ENCODE peak calls at places on chromosomes 7 and 10, in eight cellular contexts. A is T1000, Q is tibial artery, O is PC-9, I is astrocyte of the spinal cord, T is M059J, Z is stromal cell of bone marrow, X is NCI-H69. G is an unnamed sample.
A peak's percentile ranks its signal among the peaks of the same experiment; 100 is the strongest.

GRCh38 chr7:6284055-6284400 is 11.6 kb upstream of the CYTH3 start:
- DNase-seq in A (no peak), Q (no peak), O (peak; percentile 85), I (no peak), T (peak; percentile 92), Z (no peak), X (no peak), G (no peak)

GRCh38 chr10:60809157-60809556 is 30.9 kb downstream of the CDK1 start:
- DNase-seq in A (no peak), Q (no peak), O (peak; percentile 69), I (no peak), T (peak; percentile 36), Z (peak; percentile 65), X (no peak), G (no peak)

GRCh38 chr7:4168556-4168955 is 513.5 kb upstream of the FOXK1 start:
- DNase-seq in A (no peak), Q (no peak), O (no peak), I (no peak), T (no peak), Z (no peak), X (no peak), G (no peak)

GRCh38 chr10:78764846-78765430 is 303.8 kb upstream of the ZMIZ1 start:
- DNase-seq in A (no peak), Q (no peak), O (no peak), I (no peak), T (no peak), Z (no peak), X (no peak), G (no peak)

GRCh38 chr7:726084-726853 is at the start of gene DNAAF5:
- DNase-seq in A (peak; percentile 64), Q (peak; percentile 74), O (peak; percentile 76), I (peak; percentile 82), T (peak; percentile 82), Z (peak; percentile 70), X (peak; percentile 95), G (peak; percentile 30)

GRCh38 chr7:70632400-70632799 is 499.5 kb upstream of the GALNT17 start:
- DNase-seq in A (no peak), Q (no peak), O (no peak), I (no peak), T (no peak), Z (no peak), X (no peak), G (no peak)

GRCh38 chr10:10869592-10869991 is 148.1 kb upstream of the CELF2 start:
- DNase-seq in A (no peak), Q (no peak), O (peak; percentile 37), I (peak; percentile 44), T (peak; percentile 40), Z (no peak), X (no peak), G (no peak)

GRCh38 chr10:124621637-124622036 is 122.5 kb downstream of the FAM53B start:
- DNase-seq in A (no peak), Q (no peak), O (no peak), I (no peak), T (no peak), Z (no peak), X (no peak), G (no peak)

GRCh38 chr10:133336131-133337078 is at the start of gene CALY:
- DNase-seq in A (peak; percentile 45), Q (no peak), O (no peak), I (no peak), T (no peak), Z (no peak), X (peak; percentile 55), G (no peak)

GRCh38 chr7:101303102-101303701 is 18.4 kb downstream of the IFT22 start:
- DNase-seq in A (no peak), Q (no peak), O (no peak), I (no peak), T (no peak), Z (no peak), X (no peak), G (no peak)

GRCh38 chr7:151852486-151853396 is 24.2 kb downstream of the PRKAG2 start:
- DNase-seq in A (no peak), Q (no peak), O (no peak), I (no peak), T (no peak), Z (no peak), X (no peak), G (no peak)

G was measured in ascending aorta.